ENCODE peak calls at places on chromosomes 13 and 19, in five cellular contexts. N, F, J, W and D are unnamed samples.

GRCh38 chr19:13207237-13208130 is 57.3 kb downstream of the IER2 start:
- DNase-seq in J (no peak), F (peak; percentile 97), W (peak; percentile 54), N (no peak), D (no peak)

GRCh38 chr13:104256701-104257100 is 1190.5 kb upstream of the SLC10A2 start:
- DNase-seq in J (no peak), W (no peak), N (no peak), F (no peak), D (no peak)

GRCh38 chr19:33242911-33243310 is 17.3 kb upstream of the SLC7A10 start:
- DNase-seq in W (no peak), F (no peak), J (no peak), N (no peak), D (no peak)

GRCh38 chr13:46389985-46390384 is 2.9 kb upstream of the RUBCNL start:
- DNase-seq in W (no peak), J (peak; percentile 60), F (peak; percentile 32), N (no peak), D (peak; percentile 66)

GRCh38 chr19:48959341-48960239 is 4.9 kb downstream of the BAX start:
- DNase-seq in F (peak; percentile 3), J (no peak), N (no peak), W (no peak), D (no peak)

GRCh38 chr13:37138917-37139316 is 33.5 kb upstream of the CSNK1A1L start:
- DNase-seq in J (no peak), W (no peak), F (no peak), N (no peak), D (no peak)

GRCh38 chr13:45196622-45197021 is 4.2 kb downstream of the KCTD4 start:
- DNase-seq in F (no peak), N (no peak), W (peak; percentile 36), J (no peak), D (no peak)

GRCh38 chr19:4316940-4317339 is 12.5 kb downstream of the FSD1 start:
- DNase-seq in W (no peak), J (no peak), F (peak; percentile 76), N (no peak), D (no peak)